ENCODE peak calls at places on chromosome 5, in six cellular contexts. O is sigmoid colon, R is A549, E is stomach, M is tibial nerve, X is H1. H is an unnamed sample.

GRCh38 chr5:84729326-84729725 is 344.6 kb upstream of the EDIL3 start:
- DNase-seq in O (no peak), R (peak; percentile 9), E (no peak), M (no peak), X (no peak), H (no peak)

GRCh38 chr5:119268387-119269060 is 87.3 kb upstream of the TNFAIP8 start:
- DNase-seq in O (peak; percentile 98), R (peak; percentile 95), E (peak; percentile 97), M (peak; percentile 94), X (peak; percentile 100), H (peak; percentile 96)

GRCh38 chr5:120803282-120803681 is 339.2 kb downstream of the PRR16 start:
- DNase-seq in O (no peak), R (no peak), E (no peak), M (no peak), X (no peak), H (no peak)

GRCh38 chr5:138709216-138709615 is 44.0 kb upstream of the CTNNA1 start:
- DNase-seq in O (no peak), R (no peak), E (no peak), M (no peak), X (no peak), H (no peak)

GRCh38 chr5:141909212-141909611 is 14.5 kb upstream of the DELE1 start:
- DNase-seq in O (no peak), R (no peak), E (no peak), M (no peak), X (no peak), H (no peak)

GRCh38 chr5:72597456-72597948 is 90.3 kb upstream of the ZNF366 start:
- DNase-seq in O (no peak), R (peak; percentile 52), E (peak; percentile 31), M (no peak), X (no peak), H (no peak)

GRCh38 chr5:177132504-177133118 is 962 bp upstream of the NSD1 start:
- DNase-seq in O (peak; percentile 63), R (no peak), E (no peak), M (no peak), X (peak; percentile 91), H (no peak)

GRCh38 chr5:81337803-81338202 is 36.4 kb downstream of the ZCCHC9 start:
- DNase-seq in O (no peak), R (no peak), E (no peak), M (no peak), X (no peak), H (no peak)

GRCh38 chr5:125140855-125141254 is 394.4 kb upstream of the ZNF608 start:
- DNase-seq in O (no peak), R (peak; percentile 49), E (no peak), M (no peak), X (no peak), H (no peak)

GRCh38 chr5:81425569-81425968 is 31.6 kb upstream of the ACOT12 start:
- DNase-seq in O (no peak), R (peak; percentile 40), E (no peak), M (no peak), X (no peak), H (no peak)

GRCh38 chr5:50580506-50580905 is 85.9 kb upstream of the PARP8 start:
- DNase-seq in O (no peak), R (no peak), E (no peak), M (no peak), X (no peak), H (no peak)

GRCh38 chr5:154308457-154309360 is 118.2 kb downstream of the GALNT10 start:
- DNase-seq in O (no peak), R (peak; percentile 79), E (no peak), M (no peak), X (no peak), H (no peak)

GRCh38 chr5:27947088-27947487 is 908.7 kb upstream of the CDH9 start:
- DNase-seq in O (no peak), R (no peak), E (no peak), M (no peak), X (no peak), H (no peak)

GRCh38 chr5:153490124-153491085 is at the start of gene GRIA1:
- DNase-seq in O (no peak), R (no peak), E (no peak), M (no peak), X (peak; percentile 60), H (no peak)

GRCh38 chr5:137281201-137281600 is 217.9 kb downstream of the SPOCK1 start:
- DNase-seq in O (no peak), R (no peak), E (no peak), M (no peak), X (no peak), H (no peak)

GRCh38 chr5:123438244-123438643 is 15.0 kb upstream of the CEP120 start:
- DNase-seq in O (no peak), R (no peak), E (no peak), M (no peak), X (no peak), H (no peak)

GRCh38 chr5:116527587-116527986 is 47.0 kb downstream of the SEMA6A start:
- DNase-seq in O (no peak), R (no peak), E (no peak), M (no peak), X (no peak), H (no peak)
- H3K4me1 ChIP-seq in O (peaks cover 93% of the 10 kb centered on the region), R (no peaks in the 10 kb centered on the region), E (peaks cover 55% of the 10 kb centered on the region), M (peaks cover 14% of the 10 kb centered on the region), X (peaks cover 6% of the 10 kb centered on the region), H (peaks cover 5% of the 10 kb centered on the region)

DNA sequence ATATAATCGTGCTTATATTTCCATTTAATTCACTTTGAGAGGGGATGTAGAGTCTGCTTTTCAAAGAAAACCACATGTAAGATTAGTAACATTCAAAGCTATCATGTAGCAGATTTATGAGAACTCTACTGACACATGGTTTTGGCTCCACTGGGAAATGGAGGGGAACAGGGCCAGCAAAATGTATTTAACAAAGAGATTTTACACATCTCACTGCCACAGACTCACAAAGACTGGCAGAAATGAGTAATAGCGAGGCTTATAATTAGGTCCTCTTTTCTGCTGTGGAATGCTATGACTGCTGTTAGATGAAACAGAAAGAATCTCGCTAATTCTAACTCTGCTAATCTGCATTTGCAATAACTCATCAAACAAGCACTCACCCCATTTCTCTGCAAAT is 4.5 kb downstream of the DAP start:
- DNase-seq in O (no peak), R (no peak), E (no peak), M (no peak), X (no peak), H (no peak)
- TF ChIP-seq EP300 in O (no peak), R (no peak), E (no peak), M (no peak), X (no peak), H (no peak)

DNA sequence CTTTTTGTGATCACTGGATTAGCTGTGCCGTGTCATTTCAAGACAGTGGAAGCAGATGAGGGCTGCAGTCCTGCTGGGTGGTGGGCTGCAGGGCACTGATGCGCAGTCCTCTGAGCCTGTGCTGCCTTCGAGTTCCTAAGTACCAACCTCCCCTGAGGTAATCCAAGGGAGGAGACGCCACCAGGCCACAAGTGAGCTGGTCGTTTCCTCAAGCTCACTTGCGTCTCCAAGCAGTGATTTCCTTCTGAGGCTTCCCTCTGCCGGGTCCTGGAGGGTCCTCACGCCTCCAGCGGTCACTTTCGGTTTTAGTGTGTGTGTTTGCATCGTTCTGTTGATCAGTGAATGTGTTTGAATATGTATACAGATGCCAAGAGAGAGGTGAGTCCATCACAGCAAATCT is 115.7 kb downstream of the TRIO start:
- DNase-seq in O (no peak), R (no peak), E (no peak), M (no peak), X (no peak), H (no peak)
- H3K27ac ChIP-seq in O (no peak overlapping the region), R (no peak overlapping the region), E (peak overlapping the region; percentile 39), M (no peak overlapping the region), X (peak overlapping the region; percentile 11), H (no peak overlapping the region)

GRCh38 chr5:135242496-135243193 is 156.4 kb downstream of the MACROH2A1 start:
- DNase-seq in O (peak; percentile 92), R (no peak), E (peak; percentile 25), M (peak; percentile 32), X (no peak), H (no peak)
- H3K4me1 ChIP-seq in O (peaks cover 91% of the 10 kb centered on the region), R (peaks cover 47% of the 10 kb centered on the region), E (peaks cover 84% of the 10 kb centered on the region), M (peaks cover 27% of the 10 kb centered on the region), X (peaks cover 2% of the 10 kb centered on the region), H (no peaks in the 10 kb centered on the region)

GRCh38 chr5:101948615-101949014 is 347.5 kb downstream of the SLCO4C1 start:
- DNase-seq in O (no peak), R (no peak), E (no peak), M (no peak), X (no peak), H (no peak)

GRCh38 chr5:101950050-101950449 is 346.0 kb downstream of the SLCO4C1 start:
- DNase-seq in O (no peak), R (no peak), E (no peak), M (no peak), X (no peak), H (no peak)
- TF ChIP-seq EP300 in O (no peak), R (no peak), E (no peak), M (no peak), X (no peak), H (no peak)

GRCh38 chr5:73968729-73969128 is 342.7 kb downstream of the ARHGEF28 start:
- DNase-seq in O (no peak), R (no peak), E (no peak), M (no peak), X (no peak), H (no peak)

GRCh38 chr5:73966411-73966810 is 340.4 kb downstream of the ARHGEF28 start:
- DNase-seq in O (no peak), R (no peak), E (no peak), M (no peak), X (no peak), H (no peak)

GRCh38 chr5:73968246-73968645 is 342.2 kb downstream of the ARHGEF28 start:
- DNase-seq in O (no peak), R (no peak), E (no peak), M (no peak), X (no peak), H (no peak)

GRCh38 chr5:73967347-73967746 is 341.4 kb downstream of the ARHGEF28 start:
- DNase-seq in O (no peak), R (no peak), E (no peak), M (no peak), X (no peak), H (no peak)

DNA sequence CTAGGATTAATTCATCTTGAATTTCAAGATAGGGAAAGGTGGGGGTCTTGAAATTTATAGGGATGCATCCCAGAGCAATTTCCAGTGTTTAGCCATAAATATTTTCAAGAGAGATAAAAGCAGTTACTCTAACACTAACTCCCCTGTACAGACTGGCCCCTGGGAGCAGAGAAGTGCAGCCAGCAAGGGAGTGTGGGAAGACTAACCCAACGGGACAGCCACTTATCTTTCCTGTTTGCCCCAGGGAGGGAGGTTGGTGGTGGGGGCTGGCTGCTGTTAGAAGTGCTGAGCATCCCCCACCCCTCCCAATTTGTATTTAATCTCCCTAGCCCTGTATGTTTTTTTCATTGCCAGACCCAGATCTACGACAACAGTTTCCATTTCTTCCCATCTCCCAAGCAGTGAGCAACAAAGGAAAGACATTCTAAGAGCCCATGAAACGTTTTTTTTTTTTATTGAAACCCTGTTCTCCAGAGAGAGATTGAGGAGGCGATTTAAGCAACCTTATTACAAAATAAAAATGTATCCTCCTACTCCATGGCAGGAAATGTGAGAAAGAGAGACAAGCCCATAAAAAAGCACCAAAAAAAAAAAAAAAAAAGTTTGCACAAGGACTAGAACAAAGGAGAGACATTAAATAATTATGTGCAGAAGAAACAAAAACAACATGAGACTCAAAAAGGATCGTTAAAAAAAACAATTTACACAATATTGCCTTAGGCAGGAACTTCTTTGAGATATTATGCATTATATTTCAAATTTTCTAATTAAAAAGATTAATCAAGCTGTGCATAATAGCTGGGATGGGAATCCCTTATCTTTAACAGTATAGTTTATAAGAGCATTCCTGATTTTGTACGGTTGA is 343.4 kb downstream of the ARHGEF28 start:
- DNase-seq in O (no peak), R (no peak), E (no peak), M (no peak), X (no peak), H (no peak)
- H3K27ac ChIP-seq in O (no peak overlapping the region), R (no peak overlapping the region), E (no peak overlapping the region), M (no peak overlapping the region), X (no peak overlapping the region), H (no peak overlapping the region)

GRCh38 chr5:126971455-126972019 is 58.8 kb downstream of the MARCHF3 start:
- DNase-seq in O (no peak), R (no peak), E (no peak), M (no peak), X (no peak), H (no peak)
- H3K4me1 ChIP-seq in O (no peaks in the 10 kb centered on the region), R (no peaks in the 10 kb centered on the region), E (peaks cover 22% of the 10 kb centered on the region), M (peaks cover 18% of the 10 kb centered on the region), X (no peaks in the 10 kb centered on the region), H (peaks cover 1% of the 10 kb centered on the region)